ENCODE peak calls at places on chromosomes 11 and 22, in nine cellular contexts. D is pancreas, I is gastrocnemius medialis, V is HCT116, B is K562, Y is ovary, N is Peyer's patch, R is IMR-90, O is HL-60. T is an unnamed sample.

GRCh38 chr11:134033696-134034491 is 35.0 kb upstream of the JAM3 start:
- DNase-seq in O (no peak), D (peak), I (peak), V (peak), N (peak), B (peak), R (peak), Y (peak), T (peak)

GRCh38 chr11:12287374-12288211 is 89.8 kb upstream of the PARVA start:
- DNase-seq in V (peak), N (no peak), R (peak), B (peak), I (no peak), D (no peak), Y (peak), O (no peak), T (peak)

GRCh38 chr11:93813974-93814373 is 29.9 kb downstream of the MED17 start:
- DNase-seq in R (no peak), B (no peak), D (no peak), I (no peak), O (no peak), V (no peak), Y (no peak), N (no peak), T (no peak)

GRCh38 chr11:88293931-88294330 is 43.6 kb downstream of the CTSC start:
- DNase-seq in I (no peak), D (no peak), R (peak), B (no peak), N (no peak), O (no peak), Y (no peak), V (no peak), T (no peak)

GRCh38 chr11:1073261-1073724 is 1.4 kb upstream of the MUC2 start:
- DNase-seq in D (peak), R (peak), O (peak), I (no peak), B (no peak), N (no peak), Y (peak), V (peak), T (peak)

GRCh38 chr11:46588915-46589314 is 4.9 kb downstream of the AMBRA1 start:
- DNase-seq in R (no peak), B (no peak), Y (no peak), D (no peak), I (no peak), O (no peak), V (no peak), N (no peak), T (no peak)

GRCh38 chr11:94325681-94326080 is 21.3 kb downstream of the IZUMO1R start:
- DNase-seq in O (no peak), R (peak), N (no peak), Y (no peak), D (peak), V (peak), B (peak), I (no peak), T (no peak)

GRCh38 chr11:65899356-65900124 is 648 bp downstream of the FOSL1 start:
- DNase-seq in R (peak), B (peak), I (no peak), N (no peak), O (no peak), Y (peak), V (no peak), D (no peak), T (peak)

GRCh38 chr11:31813242-31813960 is 2.3 kb upstream of the PAX6 start:
- DNase-seq in D (no peak), O (no peak), R (no peak), I (no peak), N (no peak), B (no peak), V (no peak), Y (no peak), T (no peak)

GRCh38 chr22:19843107-19843856 is 11.4 kb downstream of the GNB1L start:
- DNase-seq in I (no peak), Y (no peak), B (no peak), N (peak), D (no peak), O (no peak), R (no peak), V (no peak), T (no peak)

GRCh38 chr11:119783466-119784400 is 54.7 kb upstream of the NECTIN1 start:
- DNase-seq in Y (no peak), N (no peak), R (no peak), V (no peak), I (no peak), D (no peak), B (no peak), O (no peak), T (no peak)

GRCh38 chr22:40531951-40532900 is 104.3 kb downstream of the MRTFA start:
- DNase-seq in R (no peak), B (no peak), O (no peak), V (no peak), I (no peak), D (no peak), N (no peak), Y (no peak), T (no peak)

GRCh38 chr11:46529086-46529905 is 64.5 kb downstream of the AMBRA1 start:
- DNase-seq in Y (peak), I (peak), V (peak), B (peak), N (peak), R (peak), O (peak), D (peak), T (peak)

GRCh38 chr22:42310301-42310981 is 40.0 kb upstream of the TCF20 start:
- DNase-seq in O (no peak), D (no peak), N (no peak), R (no peak), Y (no peak), B (no peak), V (no peak), I (no peak), T (no peak)

GRCh38 chr11:78460468-78460867 is 42.8 kb upstream of the GAB2 start:
- DNase-seq in O (no peak), D (no peak), I (no peak), V (no peak), R (peak), B (no peak), Y (no peak), N (no peak), T (peak)

GRCh38 chr11:19241260-19242183 is 777 bp upstream of the E2F8 start:
- DNase-seq in N (no peak), O (no peak), I (no peak), D (no peak), Y (no peak), B (peak), R (no peak), V (no peak), T (peak)

GRCh38 chr11:94800394-94800793 is 32.2 kb downstream of the AMOTL1 start:
- DNase-seq in B (no peak), O (no peak), R (no peak), D (peak), N (no peak), I (no peak), Y (peak), V (no peak), T (no peak)

GRCh38 chr22:39317756-39318506 is 1.5 kb downstream of the RPL3 start:
- DNase-seq in B (no peak), Y (no peak), R (peak), V (no peak), D (no peak), I (no peak), N (no peak), O (peak), T (no peak)

GRCh38 chr22:39315389-39315788 is 4.0 kb downstream of the RPL3 start:
- DNase-seq in N (no peak), O (peak), D (no peak), I (no peak), V (no peak), R (no peak), B (no peak), Y (no peak), T (no peak)

GRCh38 chr22:39317084-39317755 is 2.2 kb downstream of the RPL3 start:
- DNase-seq in Y (no peak), D (no peak), N (peak), V (no peak), B (no peak), O (peak), R (no peak), I (no peak), T (no peak)

GRCh38 chr22:39318507-39319283 is 728 bp downstream of the RPL3 start:
- DNase-seq in D (no peak), Y (no peak), O (peak), V (no peak), R (no peak), B (no peak), N (peak), I (no peak), T (no peak)

GRCh38 chr22:39316440-39317083 is 2.9 kb downstream of the RPL3 start:
- DNase-seq in V (peak), O (peak), D (peak), Y (peak), I (peak), N (peak), R (peak), B (no peak), T (peak)
- H3K27ac ChIP-seq in V (peak), O (peak), D (no peak), Y (no peak), I (peak), N (peak), R (peak), B (peak), T (peak)

GRCh38 chr11:109426442-109426841 is 4.5 kb downstream of the C11orf87 start:
- DNase-seq in D (no peak), O (peak), Y (no peak), N (no peak), B (no peak), I (no peak), R (no peak), V (no peak), T (no peak)
- TF ChIP-seq CTCF in D (no peak), O (no peak), Y (no peak), N (no peak), B (no peak), I (no peak), R (peak), V (no peak), T (no peak)

GRCh38 chr22:46099740-46100139 is 50.6 kb upstream of the PPARA start:
- DNase-seq in I (no peak), Y (no peak), D (no peak), O (no peak), V (no peak), B (no peak), R (no peak), N (no peak), T (no peak)
- H3K27ac ChIP-seq in I (peak), Y (peak), D (no peak), O (no peak), V (peak), B (no peak), R (no peak), N (no peak), T (peak)

GRCh38 chr22:48394787-48395620 is 1432.7 kb downstream of the BRD1 start:
- DNase-seq in V (no peak), D (no peak), I (no peak), O (no peak), N (no peak), B (no peak), R (no peak), Y (no peak), T (no peak)

GRCh38 chr22:48397531-48398180 is 1430.0 kb downstream of the BRD1 start:
- DNase-seq in R (no peak), B (no peak), N (no peak), V (no peak), I (no peak), O (no peak), D (no peak), Y (no peak), T (no peak)

GRCh38 chr22:48396091-48396784 is 1431.4 kb downstream of the BRD1 start:
- DNase-seq in N (no peak), I (no peak), V (no peak), R (no peak), Y (no peak), O (no peak), B (no peak), D (no peak), T (no peak)

GRCh38 chr22:48396785-48397530 is 1430.7 kb downstream of the BRD1 start:
- DNase-seq in N (no peak), O (no peak), I (no peak), V (no peak), B (no peak), Y (no peak), D (no peak), R (no peak), T (no peak)

DNA sequence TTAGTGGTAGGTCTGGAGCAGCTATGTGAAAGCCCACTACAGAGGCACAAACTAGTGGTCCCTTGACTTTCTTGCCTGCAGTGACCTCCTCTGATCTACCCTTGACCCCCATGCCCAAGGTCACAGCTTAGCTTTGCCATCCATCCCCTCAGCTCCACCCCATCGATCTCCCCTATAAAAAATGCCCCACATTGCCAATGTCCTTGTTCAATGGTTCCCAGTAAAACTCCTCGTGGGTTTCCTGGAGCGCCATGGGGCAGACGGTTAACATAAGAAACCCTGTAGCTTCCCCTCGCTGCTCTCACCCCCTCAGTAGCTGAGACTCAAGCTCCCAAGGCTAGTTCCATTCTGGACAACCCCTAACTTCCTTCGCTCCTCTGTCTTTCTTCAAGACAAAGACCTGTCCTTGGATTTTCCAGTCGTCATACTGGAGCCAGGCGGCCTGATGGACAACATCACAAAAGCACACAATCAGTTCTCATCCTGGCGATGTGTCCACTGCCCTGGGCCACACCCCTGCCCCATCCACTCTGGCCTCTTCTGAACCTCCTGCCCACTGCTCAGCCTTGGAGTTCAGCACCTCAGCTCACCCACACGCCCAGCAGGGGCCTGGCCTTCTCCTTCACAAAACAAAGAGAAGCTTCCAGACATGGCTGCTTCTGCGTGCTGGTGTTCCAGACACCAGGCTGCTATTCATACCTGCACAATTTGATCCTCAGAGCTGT is 1429.3 kb downstream of the BRD1 start:
- DNase-seq in D (no peak), V (no peak), B (no peak), I (no peak), N (no peak), Y (no peak), R (no peak), O (no peak), T (no peak)
- TF ChIP-seq CTCF in D (no peak), V (no peak), B (no peak), I (no peak), N (no peak), Y (no peak), R (no peak), O (no peak), T (no peak)

GRCh38 chr22:27867114-27867957 is 51.7 kb downstream of the PITPNB start:
- DNase-seq in Y (no peak), R (no peak), N (no peak), V (no peak), B (no peak), I (no peak), O (no peak), D (no peak), T (no peak)
- H3K27ac ChIP-seq in Y (peak), R (peak), N (peak), V (no peak), B (no peak), I (peak), O (no peak), D (no peak), T (no peak)

GRCh38 chr11:130315354-130315970 is 745 bp upstream of the ZBTB44 start:
- DNase-seq in B (peak), D (peak), N (peak), O (no peak), Y (peak), V (no peak), R (no peak), I (no peak), T (no peak)
- TF ChIP-seq CTCF in B (no peak), D (no peak), N (peak), O (no peak), Y (no peak), V (no peak), R (no peak), I (no peak), T (no peak)

T was measured in RWPE1.